ENCODE peak calls at places on chromosomes 3 and 15, in five cellular contexts. W is GM12865, V is body of pancreas, P is heart right ventricle, O is upper lobe of right lung. Y is an unnamed sample.

GRCh38 chr15:77985031-77985930 is 92.2 kb downstream of the TBC1D2B start:
- DNase-seq in W (no peak), V (no peak), P (no peak), O (peak), Y (no peak)

GRCh38 chr3:50322386-50323091 is at the start of gene HYAL2:
- DNase-seq in W (no peak), V (peak), P (peak), O (peak), Y (no peak)

GRCh38 chr3:52310861-52311566 is 5.1 kb upstream of the DNAH1 start:
- DNase-seq in W (peak), V (no peak), P (no peak), O (no peak), Y (peak)

GRCh38 chr3:127658234-127658633 is 14.5 kb upstream of the ABTB1 start:
- DNase-seq in W (no peak), V (no peak), P (no peak), O (no peak), Y (no peak)

GRCh38 chr3:62201438-62202035 is 171.8 kb downstream of the FEZF2 start:
- DNase-seq in W (peak), V (no peak), P (no peak), O (no peak), Y (no peak)

GRCh38 chr15:72195101-72195511 is 2.5 kb downstream of the GRAMD2A start:
- DNase-seq in W (peak), V (no peak), P (no peak), O (no peak), Y (no peak)

GRCh38 chr3:88000853-88001252 is 58.0 kb downstream of the CGGBP1 start:
- DNase-seq in W (no peak), V (peak), P (no peak), O (no peak), Y (no peak)

GRCh38 chr3:71240035-71240434 is 343.5 kb downstream of the FOXP1 start:
- DNase-seq in W (no peak), V (no peak), P (peak), O (no peak), Y (no peak)

GRCh38 chr3:181629029-181629428 is 82.7 kb upstream of the SOX2 start:
- DNase-seq in W (no peak), V (no peak), P (no peak), O (no peak), Y (no peak)

GRCh38 chr3:125055165-125055912 is 458 bp downstream of the HEG1 start:
- DNase-seq in W (no peak), V (no peak), P (no peak), O (no peak), Y (no peak)

GRCh38 chr3:171967137-171967783 is 72.1 kb upstream of the FNDC3B start:
- DNase-seq in W (no peak), V (no peak), P (peak), O (no peak), Y (no peak)

GRCh38 chr15:58404722-58405121 is 27.1 kb upstream of the LIPC start:
- DNase-seq in W (no peak), V (no peak), P (no peak), O (no peak), Y (no peak)

GRCh38 chr3:145490088-145491055 is 670.6 kb downstream of the PLOD2 start:
- DNase-seq in W (no peak), V (no peak), P (peak), O (no peak), Y (no peak)

GRCh38 chr3:190073264-190073663 is 47.4 kb downstream of the P3H2 start:
- DNase-seq in W (peak), V (no peak), P (no peak), O (no peak), Y (no peak)

GRCh38 chr3:72696815-72697214 is 151.4 kb downstream of the SHQ1 start:
- DNase-seq in W (no peak), V (no peak), P (no peak), O (no peak), Y (no peak)

GRCh38 chr3:189186093-189186492 is 14.3 kb downstream of the TPRG1 start:
- DNase-seq in W (peak), V (peak), P (peak), O (no peak), Y (no peak)

GRCh38 chr3:155387571-155387970 is 94.1 kb upstream of the STRIT1 start:
- DNase-seq in W (no peak), V (no peak), P (no peak), O (no peak), Y (no peak)

GRCh38 chr15:93895976-93896770 is 335.2 kb upstream of the MCTP2 start:
- DNase-seq in W (no peak), V (no peak), P (no peak), O (no peak), Y (no peak)

GRCh38 chr15:73573572-73573971 is 59.6 kb downstream of the NPTN start:
- DNase-seq in W (no peak), V (no peak), P (peak), O (no peak), Y (no peak)

DNA sequence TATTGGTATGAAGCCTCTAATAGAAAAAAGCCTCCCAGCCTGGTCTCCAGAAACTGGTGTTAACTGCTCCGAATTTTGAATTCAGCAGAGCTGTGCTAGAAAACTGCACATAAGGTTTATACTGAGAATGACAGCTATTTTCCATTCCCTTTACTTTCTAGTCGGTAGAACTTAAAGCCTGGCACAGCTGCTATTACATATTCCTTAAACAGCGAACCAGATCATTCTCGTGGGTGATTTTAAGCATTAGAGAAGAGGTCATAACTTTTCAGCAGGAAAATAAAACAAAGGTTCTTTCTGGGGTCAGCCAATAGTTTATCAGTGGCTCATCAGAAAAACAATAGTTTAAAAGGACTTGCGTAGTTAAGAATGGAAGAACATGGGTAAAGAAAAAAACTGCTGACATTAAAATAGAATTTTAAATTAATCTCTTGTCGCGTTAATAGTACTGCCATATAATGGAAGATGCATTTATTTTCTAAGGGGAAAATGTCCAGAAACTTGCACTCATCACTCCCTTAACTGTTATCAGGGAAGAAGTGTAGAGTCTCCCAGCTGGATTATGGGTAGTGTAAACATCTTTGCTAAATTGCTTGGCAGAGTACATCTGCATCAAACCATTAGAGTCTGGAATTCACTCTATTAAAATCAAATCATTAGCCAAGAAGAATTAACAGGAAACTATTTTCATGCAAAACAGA is 7.9 kb downstream of the VGLL4 start:
- DNase-seq in W (no peak), V (no peak), P (no peak), O (no peak), Y (no peak)
- H3K4me3 ChIP-seq in W (no peak), V (no peak), P (no peak), O (no peak), Y (no peak)

DNA sequence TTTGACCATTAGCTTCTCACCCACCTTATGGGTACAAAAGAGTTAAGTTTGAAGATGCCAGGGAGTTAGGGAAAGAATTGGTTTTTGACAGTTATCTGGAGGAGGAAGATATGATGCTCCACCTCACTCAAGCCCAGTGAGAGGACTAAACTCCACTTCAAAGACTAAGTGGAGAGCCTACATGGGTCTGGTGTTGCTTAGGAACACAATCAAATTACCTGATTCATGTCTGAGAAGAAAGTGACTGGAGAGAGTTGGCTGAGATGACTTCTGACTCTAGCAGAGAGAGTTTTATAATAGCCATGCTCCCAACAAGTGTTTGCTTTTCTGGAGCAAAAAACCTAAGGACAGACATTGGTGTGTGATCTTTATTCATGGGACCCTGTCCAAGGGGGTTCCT is 43.3 kb downstream of the SUCNR1 start:
- DNase-seq in W (no peak), V (no peak), P (no peak), O (no peak), Y (no peak)
- H3K4me3 ChIP-seq in W (no peak), V (no peak), P (no peak), O (no peak), Y (no peak)

DNA sequence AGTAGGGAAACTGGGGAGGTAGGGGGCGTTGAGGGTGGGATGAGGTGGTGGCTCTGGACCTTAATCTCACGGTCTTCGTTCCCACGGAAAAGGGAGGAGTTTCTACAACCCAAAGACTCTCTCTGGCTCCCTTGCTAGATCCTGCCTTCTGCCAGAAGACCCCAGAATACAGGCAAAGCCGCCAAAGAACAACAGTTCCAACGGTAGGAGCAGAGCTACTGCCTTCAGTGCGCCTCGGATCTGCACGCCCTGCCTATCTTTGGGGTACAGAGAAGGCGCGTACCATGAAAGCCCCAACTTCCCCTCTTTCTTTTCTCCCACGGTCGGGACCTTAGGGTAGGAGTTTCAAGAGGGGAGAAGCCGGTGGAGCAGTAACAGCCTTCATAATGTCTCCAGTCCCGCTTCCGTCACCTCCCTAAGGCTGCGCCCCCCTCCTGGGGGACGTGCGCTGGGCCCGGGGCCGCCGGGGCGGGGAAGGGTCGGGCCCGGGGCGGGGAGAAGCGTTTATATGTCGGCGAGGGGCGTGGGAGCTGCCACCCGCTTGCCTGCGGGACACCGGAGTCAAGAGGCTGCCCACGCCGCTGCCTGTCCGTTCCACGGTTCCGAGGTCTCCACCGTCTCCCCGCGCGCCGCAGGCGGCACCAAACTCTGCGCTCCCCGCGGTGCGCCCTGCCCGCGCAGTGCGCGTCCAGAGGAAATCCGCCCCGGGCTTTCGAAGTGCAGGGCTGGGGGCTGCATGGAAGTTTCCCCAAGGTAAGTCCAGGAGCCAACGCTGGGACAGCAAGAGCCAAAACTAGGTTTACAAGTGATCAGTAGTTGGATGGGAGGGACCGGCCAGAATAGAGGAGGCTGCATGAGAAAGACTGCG is at the start of gene COL6A6:
- DNase-seq in W (no peak), V (no peak), P (no peak), O (no peak), Y (no peak)
- H3K4me3 ChIP-seq in W (no peak), V (no peak), P (peak), O (peak), Y (no peak)

DNA sequence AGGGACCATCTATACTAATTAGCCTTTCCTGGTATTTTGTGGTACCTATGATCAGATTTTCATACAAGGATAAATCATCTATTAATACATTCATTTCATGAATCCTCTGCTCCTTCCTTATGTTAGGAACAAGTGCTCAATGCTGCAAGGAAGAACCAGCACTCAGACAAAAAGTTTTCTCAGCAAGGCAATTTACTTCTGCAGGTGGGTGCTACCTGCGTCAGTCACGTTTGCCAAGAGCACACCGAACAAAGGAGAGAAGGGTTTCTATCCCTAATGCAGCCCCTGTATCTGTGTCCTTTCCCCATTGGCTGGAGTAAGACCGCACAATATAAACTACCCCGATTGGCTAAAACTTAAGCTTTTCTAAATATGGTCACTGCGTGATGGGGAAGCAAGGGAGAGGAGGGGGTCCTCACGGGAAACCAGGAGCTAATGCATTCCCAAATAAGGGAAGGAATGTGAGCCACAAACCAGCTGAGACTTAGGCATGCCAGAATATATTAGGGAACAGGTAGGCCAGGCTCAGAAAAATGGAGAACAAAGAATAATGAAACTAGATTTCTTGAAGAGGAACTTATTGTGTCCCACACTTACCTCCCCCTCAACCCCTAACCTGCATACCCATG is 76.5 kb downstream of the AQR start:
- DNase-seq in W (no peak), V (no peak), P (no peak), O (no peak), Y (no peak)
- H3K4me3 ChIP-seq in W (no peak), V (no peak), P (no peak), O (no peak), Y (no peak)

GRCh38 chr3:12483872-12484197 is 445 bp upstream of the TSEN2 start:
- DNase-seq in W (no peak), V (peak), P (no peak), O (no peak), Y (no peak)

GRCh38 chr3:12484198-12484982 is at the start of gene TSEN2:
- DNase-seq in W (peak), V (peak), P (peak), O (peak), Y (peak)

GRCh38 chr3:12484983-12485327 is 675 bp downstream of the TSEN2 start:
- DNase-seq in W (no peak), V (no peak), P (no peak), O (no peak), Y (no peak)

GRCh38 chr3:12486001-12486400 is 1.7 kb downstream of the TSEN2 start:
- DNase-seq in W (no peak), V (no peak), P (no peak), O (no peak), Y (no peak)

GRCh38 chr3:12483364-12483763 is 916 bp upstream of the TSEN2 start:
- DNase-seq in W (no peak), V (no peak), P (no peak), O (no peak), Y (no peak)
- H3K4me3 ChIP-seq in W (peak), V (no peak), P (peak), O (peak), Y (peak)

Y was measured in effector memory CD4-positive, alpha-beta T cell.